ENCODE peak calls at places on chromosomes 2 and 18, in seven cellular contexts. R, K, F, O, Q, U and V are unnamed samples.

GRCh38 chr2:23293063-23293462 is 91.9 kb upstream of the KLHL29 start:
- DNase-seq in F (no peak), U (no peak), O (no peak), K (no peak), Q (no peak), R (peak; percentile 35), V (no peak)

GRCh38 chr2:71212336-71212735 is 14.6 kb downstream of the PAIP2B start:
- DNase-seq in K (no peak), O (no peak), R (peak; percentile 13), U (no peak), Q (no peak), F (no peak), V (no peak)

GRCh38 chr2:241496904-241497877 is 11.2 kb downstream of the STK25 start:
- DNase-seq in U (no peak), K (peak; percentile 47), R (no peak), F (no peak), Q (no peak), O (no peak), V (no peak)

GRCh38 chr18:57698571-57699276 is 77.1 kb upstream of the NARS1 start:
- DNase-seq in F (no peak), Q (no peak), R (peak; percentile 54), K (no peak), U (no peak), O (no peak), V (no peak)

GRCh38 chr2:213149332-213149875 is 2.0 kb downstream of the IKZF2 start:
- DNase-seq in R (peak; percentile 33), O (no peak), U (no peak), F (no peak), K (no peak), Q (no peak), V (no peak)

GRCh38 chr2:154556146-154556545 is 142.3 kb upstream of the KCNJ3 start:
- DNase-seq in F (no peak), Q (no peak), O (no peak), K (no peak), U (no peak), R (no peak), V (no peak)

GRCh38 chr2:216083464-216084279 is 2.0 kb downstream of the TMEM169 start:
- DNase-seq in F (no peak), Q (peak; percentile 87), U (no peak), O (no peak), K (no peak), R (no peak), V (no peak)

GRCh38 chr2:48016620-48017019 is 110.3 kb upstream of the FBXO11 start:
- DNase-seq in K (no peak), R (peak; percentile 11), U (no peak), O (peak; percentile 21), Q (no peak), F (peak; percentile 4), V (no peak)

GRCh38 chr2:231057590-231057989 is 923 bp downstream of the PSMD1 start:
- DNase-seq in K (no peak), O (no peak), U (no peak), Q (peak; percentile 26), R (no peak), F (no peak), V (no peak)

GRCh38 chr2:222919841-222920609 is 59.2 kb downstream of the ACSL3 start:
- DNase-seq in R (no peak), F (no peak), K (no peak), Q (no peak), U (no peak), O (no peak), V (no peak)

DNA sequence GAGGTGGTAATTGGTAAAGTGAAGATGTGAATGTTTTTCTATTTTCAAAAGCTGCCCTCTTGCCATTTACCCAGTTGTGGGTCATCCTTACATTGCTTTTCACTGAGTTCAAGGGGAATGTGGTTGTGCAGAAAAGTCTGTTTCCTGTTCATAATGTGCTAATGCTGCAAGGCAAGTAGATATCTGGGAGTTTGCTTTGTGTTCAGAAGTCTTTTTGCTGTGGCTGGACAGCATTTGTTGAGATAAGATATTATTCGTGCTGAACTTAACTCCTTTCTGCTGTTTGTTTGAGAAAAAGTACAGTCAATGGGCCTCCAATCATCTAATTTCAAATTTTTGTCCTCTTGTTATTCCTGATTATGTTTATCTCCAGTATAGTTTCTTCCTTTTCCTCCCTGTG is 263.2 kb downstream of the LTBP1 start:
- DNase-seq in Q (no peak), K (no peak), F (no peak), O (no peak), R (no peak), U (no peak), V (no peak)
- H3K27ac ChIP-seq in Q (no peak overlapping the region), K (peak overlapping the region; percentile 6), F (no peak overlapping the region), O (peak overlapping the region; percentile 76), R (no peak overlapping the region), U (no peak overlapping the region), V (no peak overlapping the region)

DNA sequence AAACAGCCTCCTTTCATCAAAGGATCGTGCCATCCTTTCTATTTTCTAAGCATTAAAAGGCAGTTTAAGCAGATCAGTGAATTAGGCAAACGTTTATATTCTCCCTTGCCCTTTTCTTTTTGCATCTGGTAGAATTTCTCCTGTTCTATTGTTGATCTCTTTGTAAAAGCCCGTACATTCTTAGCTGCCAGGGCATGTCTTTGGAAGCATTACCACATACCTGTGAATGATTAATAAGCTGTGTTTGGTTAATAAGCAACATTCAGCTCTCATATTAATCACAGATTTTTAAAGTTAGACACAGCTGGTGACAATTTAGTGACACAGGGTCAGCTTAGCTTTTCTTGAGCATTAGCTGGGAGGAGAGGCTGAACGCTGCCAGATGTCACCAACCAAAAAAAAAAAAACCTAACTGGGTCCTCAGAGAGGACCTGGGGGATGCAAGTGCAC is 33.8 kb upstream of the CYP1B1 start:
- DNase-seq in O (peak; percentile 45), R (no peak), F (no peak), K (no peak), U (no peak), Q (no peak), V (no peak)
- H3K27ac ChIP-seq in O (peak overlapping the region; percentile 85), R (no peak overlapping the region), F (no peak overlapping the region), K (no peak overlapping the region), U (peak overlapping the region; percentile 77), Q (no peak overlapping the region), V (no peak overlapping the region)

GRCh38 chr2:9189901-9190300 is 16.7 kb upstream of the ASAP2 start:
- DNase-seq in R (no peak), K (no peak), O (no peak), U (no peak), Q (no peak), F (no peak), V (no peak)

GRCh38 chr2:9184319-9184807 is 22.2 kb upstream of the ASAP2 start:
- DNase-seq in O (no peak), R (no peak), K (no peak), F (no peak), U (no peak), Q (no peak), V (no peak)

GRCh38 chr2:9191044-9191481 is 15.5 kb upstream of the ASAP2 start:
- DNase-seq in F (no peak), K (no peak), U (no peak), R (no peak), O (no peak), Q (peak; percentile 60), V (peak; percentile 60)

GRCh38 chr2:9188823-9189222 is 17.8 kb upstream of the ASAP2 start:
- DNase-seq in F (no peak), Q (no peak), U (no peak), O (no peak), K (no peak), R (no peak), V (no peak)

DNA sequence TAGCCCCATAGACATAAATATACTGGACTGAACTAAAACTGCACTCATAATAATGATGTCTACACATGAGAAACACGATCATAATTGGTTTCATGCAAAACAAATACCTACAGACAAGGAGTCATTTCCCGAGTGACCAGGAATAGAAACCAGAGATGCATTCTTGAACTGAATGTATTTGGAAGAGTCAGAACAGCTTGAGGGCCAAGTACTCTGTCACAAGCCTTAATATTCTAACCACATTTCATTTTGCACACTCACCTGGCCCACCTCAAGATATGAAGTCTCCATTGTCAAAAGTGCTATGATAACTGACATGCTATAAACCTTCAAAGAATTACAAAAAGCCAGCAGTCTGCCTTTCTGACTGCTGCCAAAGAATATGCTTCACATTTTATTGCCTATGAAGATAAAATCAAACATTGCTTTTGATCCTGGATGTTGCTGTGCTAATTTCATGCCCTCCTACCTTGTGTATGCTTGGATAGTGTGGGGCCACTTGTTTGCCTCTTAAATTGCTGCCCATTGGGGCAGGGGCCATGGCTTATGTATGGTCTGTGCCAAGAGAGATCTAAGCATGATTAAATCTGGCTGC is 18.9 kb upstream of the ASAP2 start:
- DNase-seq in K (no peak), U (no peak), O (no peak), R (no peak), F (no peak), Q (no peak), V (no peak)
- H3K27ac ChIP-seq in K (no peak overlapping the region), U (no peak overlapping the region), O (no peak overlapping the region), R (no peak overlapping the region), F (no peak overlapping the region), Q (no peak overlapping the region), V (no peak overlapping the region)

DNA sequence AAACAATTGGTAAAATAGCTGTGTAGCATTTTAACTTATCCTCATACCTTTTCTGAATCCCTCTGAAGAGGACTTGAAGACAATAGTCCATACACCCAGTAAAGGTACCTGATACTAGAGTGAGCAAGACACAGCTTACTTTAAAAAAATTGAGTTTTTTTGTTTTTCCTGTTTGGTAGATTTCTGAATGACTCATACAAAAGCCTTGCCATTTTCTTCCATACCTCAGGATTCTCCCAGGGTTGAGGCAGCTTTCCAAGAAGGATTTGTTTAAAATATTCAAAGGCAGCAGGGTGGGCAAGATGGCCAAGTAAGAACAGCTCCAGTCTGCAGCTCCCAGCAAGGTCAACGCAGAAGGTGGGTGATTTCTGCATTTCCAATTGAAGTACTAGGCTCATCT is 551.0 kb upstream of the LRATD1 start:
- DNase-seq in F (no peak), U (no peak), Q (no peak), O (no peak), R (no peak), K (no peak), V (no peak)
- H3K27ac ChIP-seq in F (no peak overlapping the region), U (no peak overlapping the region), Q (no peak overlapping the region), O (no peak overlapping the region), R (no peak overlapping the region), K (no peak overlapping the region), V (no peak overlapping the region)